ENCODE peak calls at places on chromosomes 13 and 19, in five cellular contexts. D is RWPE1, Y is WTC11, E is heart left ventricle, H is breast epithelium. C is an unnamed sample.

GRCh38 chr19:6767357-6768235 is at the start of gene SH2D3A:
- DNase-seq in D (peak; percentile 97), Y (peak; percentile 97), E (peak; percentile 84), H (peak; percentile 94), C (no peak)

GRCh38 chr13:71417205-71417604 is 449.8 kb downstream of the DACH1 start:
- DNase-seq in D (no peak), Y (no peak), E (no peak), H (no peak), C (no peak)

GRCh38 chr13:77919351-77920294 is 992 bp upstream of the EDNRB start:
- DNase-seq in D (no peak), Y (peak; percentile 61), E (peak; percentile 77), H (peak; percentile 50), C (no peak)

GRCh38 chr13:68076046-68076445 is 845.9 kb upstream of the PCDH9 start:
- DNase-seq in D (no peak), Y (no peak), E (no peak), H (no peak), C (no peak)

GRCh38 chr13:36275190-36276002 is 22.2 kb downstream of the CCDC169 start:
- DNase-seq in D (peak; percentile 29), Y (no peak), E (no peak), H (no peak), C (no peak)

GRCh38 chr19:36030264-36031148 is 2.2 kb downstream of the CLIP3 start:
- DNase-seq in D (no peak), Y (no peak), E (no peak), H (no peak), C (no peak)

GRCh38 chr13:73018336-73018735 is 40.5 kb upstream of the KLF5 start:
- DNase-seq in D (no peak), Y (no peak), E (no peak), H (no peak), C (no peak)

GRCh38 chr13:83386609-83387008 is 495.7 kb downstream of the SLITRK1 start:
- DNase-seq in D (no peak), Y (no peak), E (no peak), H (no peak), C (no peak)

GRCh38 chr19:35044317-35045117 is 3.0 kb downstream of the HPN start:
- DNase-seq in D (peak; percentile 65), Y (peak; percentile 83), E (no peak), H (no peak), C (no peak)

GRCh38 chr19:8320564-8321066 is 560 bp downstream of the NDUFA7 start:
- DNase-seq in D (no peak), Y (no peak), E (no peak), H (no peak), C (no peak)
- TF ChIP-seq CTCF in D (no peak), Y (no peak), E (no peak), H (no peak), C (no peak)

GRCh38 chr19:15378529-15379082 is 981 bp downstream of the AKAP8 start:
- DNase-seq in D (peak; percentile 55), Y (no peak), E (peak; percentile 63), H (no peak), C (no peak)
- TF ChIP-seq CTCF in D (no peak), Y (no peak), E (no peak), H (no peak), C (no peak)

GRCh38 chr19:33458171-33458633 is 63.4 kb downstream of the PEPD start:
- DNase-seq in D (no peak), Y (no peak), E (peak; percentile 2), H (peak; percentile 20), C (no peak)

GRCh38 chr19:33460221-33460908 is 61.2 kb downstream of the PEPD start:
- DNase-seq in D (no peak), Y (no peak), E (peak; percentile 28), H (peak; percentile 34), C (no peak)

GRCh38 chr19:33459220-33459619 is 62.4 kb downstream of the PEPD start:
- DNase-seq in D (no peak), Y (no peak), E (no peak), H (peak; percentile 14), C (no peak)

GRCh38 chr19:33459691-33460090 is 61.9 kb downstream of the PEPD start:
- DNase-seq in D (no peak), Y (no peak), E (no peak), H (peak; percentile 27), C (no peak)

DNA sequence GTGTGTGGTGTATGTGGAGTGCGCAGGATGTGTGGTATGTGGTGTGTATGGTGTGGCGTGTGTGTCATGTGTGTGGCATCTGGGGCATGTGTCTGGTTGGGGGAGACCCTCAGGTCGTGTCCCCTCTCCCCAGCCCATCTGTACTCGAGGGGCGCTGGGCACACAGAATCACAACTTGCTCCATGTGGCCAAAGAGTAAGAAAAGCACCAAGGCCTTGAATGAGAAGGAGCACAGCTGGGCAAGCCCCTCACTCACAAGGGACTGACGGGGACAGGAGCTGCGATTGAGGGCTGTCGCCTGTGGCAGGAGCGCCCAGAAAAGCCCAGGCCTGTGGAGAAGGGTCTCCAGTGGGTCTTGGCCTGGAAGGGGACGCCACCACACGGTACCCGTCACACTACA is 62.8 kb downstream of the PEPD start:
- DNase-seq in D (no peak), Y (no peak), E (peak; percentile 44), H (peak; percentile 37), C (no peak)
- TF ChIP-seq CTCF in D (no peak), Y (no peak), E (no peak), H (no peak), C (no peak)

GRCh38 chr13:21075303-21076264 is 14.2 kb upstream of the LATS2 start:
- DNase-seq in D (no peak), Y (peak; percentile 76), E (peak; percentile 80), H (no peak), C (no peak)
- TF ChIP-seq CTCF in D (no peak), Y (no peak), E (no peak), H (no peak), C (no peak)